ENCODE peak calls at places on chromosomes 2 and 18, in six cellular contexts. G is spleen; M is stimulated activated CD4-positive, alpha-beta T cell treated with anti-CD3 and anti-CD28 coated beads, Interleukin-2, amount 100 ng/mL, for 48 hours; L is cardiac fibroblast; O is T-cell; T is T-helper 2 cell treated with Interferon-gamma antibody and Interleukin-4, amounts not matched to agents 5 μg/mL and 100 μg/mL, for 36 hours. F is an unnamed sample.

GRCh38 chr2:126446106-126446695 is 209.8 kb upstream of the GYPC start:
- DNase-seq in G (no peak), M (no peak), L (no peak), O (no peak), T (no peak), F (no peak)

GRCh38 chr2:128424806-128425205 is 106.1 kb upstream of the HS6ST1 start:
- DNase-seq in G (no peak), M (no peak), L (no peak), O (no peak), T (no peak), F (no peak)

GRCh38 chr2:52536929-52537460 is 1230.6 kb upstream of the CHAC2 start:
- DNase-seq in G (no peak), M (no peak), L (peak), O (no peak), T (no peak), F (no peak)

GRCh38 chr2:13533524-13533922 is 816.8 kb downstream of the TRIB2 start:
- DNase-seq in G (no peak), M (no peak), L (no peak), O (no peak), T (no peak), F (no peak)

GRCh38 chr2:125471963-125472362 is 1184.0 kb upstream of the GYPC start:
- DNase-seq in G (no peak), M (no peak), L (peak), O (no peak), T (no peak), F (peak)

GRCh38 chr18:67938691-67939090 is 422.2 kb upstream of the DSEL start:
- DNase-seq in G (no peak), M (no peak), L (peak), O (no peak), T (no peak), F (no peak)

GRCh38 chr2:31446848-31447247 is 32.3 kb upstream of the XDH start:
- DNase-seq in G (no peak), M (no peak), L (peak), O (no peak), T (no peak), F (peak)

GRCh38 chr18:48340502-48340901 is 68.7 kb downstream of the ZBTB7C start:
- DNase-seq in G (no peak), M (no peak), L (no peak), O (no peak), T (no peak), F (no peak)

GRCh38 chr18:32582455-32582854 is 111.8 kb upstream of the GAREM1 start:
- DNase-seq in G (no peak), M (no peak), L (no peak), O (no peak), T (no peak), F (no peak)

GRCh38 chr2:16553222-16553621 is 112.4 kb downstream of the CYRIA start:
- DNase-seq in G (no peak), M (peak), L (peak), O (no peak), T (no peak), F (peak)

GRCh38 chr2:140683658-140684057 is 1447.2 kb downstream of the LRP1B start:
- DNase-seq in G (no peak), M (no peak), L (no peak), O (no peak), T (no peak), F (no peak)

GRCh38 chr2:127401757-127402695 is 14.3 kb upstream of the MAP3K2 start:
- DNase-seq in G (peak), M (no peak), L (no peak), O (no peak), T (peak), F (no peak)

GRCh38 chr2:45184606-45185005 is 175.4 kb upstream of the SIX2 start:
- DNase-seq in G (no peak), M (no peak), L (peak), O (no peak), T (no peak), F (peak)

GRCh38 chr2:138090330-138090729 is 126.1 kb downstream of the HNMT start:
- DNase-seq in G (no peak), M (no peak), L (peak), O (no peak), T (no peak), F (no peak)

GRCh38 chr2:125296742-125297141 is 1271.7 kb downstream of the CNTNAP5 start:
- DNase-seq in G (no peak), M (no peak), L (no peak), O (no peak), T (no peak), F (no peak)

GRCh38 chr18:55485666-55486065 is 102.3 kb downstream of the TCF4 start:
- DNase-seq in G (no peak), M (no peak), L (peak), O (no peak), T (no peak), F (peak)

GRCh38 chr2:144495227-144495933 is 24.5 kb downstream of the ZEB2 start:
- DNase-seq in G (no peak), M (no peak), L (no peak), O (no peak), T (no peak), F (peak)

GRCh38 chr2:219056896-219057708 is 3.6 kb downstream of the IHH start:
- DNase-seq in G (peak), M (no peak), L (no peak), O (no peak), T (no peak), F (peak)

GRCh38 chr2:108616731-108617161 is 82.5 kb downstream of the LIMS1 start:
- DNase-seq in G (no peak), M (no peak), L (peak), O (no peak), T (no peak), F (peak)

GRCh38 chr2:186486651-186487647 is 889 bp downstream of the ZC3H15 start:
- DNase-seq in G (no peak), M (no peak), L (peak), O (no peak), T (no peak), F (peak)

GRCh38 chr2:173580351-173580750 is 225.7 kb downstream of the CDCA7 start:
- DNase-seq in G (no peak), M (no peak), L (no peak), O (no peak), T (no peak), F (no peak)

GRCh38 chr2:38176619-38177021 is 100.7 kb upstream of the CYP1B1 start:
- DNase-seq in G (no peak), M (no peak), L (peak), O (no peak), T (no peak), F (peak)

GRCh38 chr2:235765181-235765820 is 271.5 kb downstream of the AGAP1 start:
- DNase-seq in G (no peak), M (no peak), L (peak), O (no peak), T (no peak), F (peak)

GRCh38 chr18:8354304-8354703 is 254.9 kb upstream of the RAB12 start:
- DNase-seq in G (no peak), M (no peak), L (no peak), O (no peak), T (no peak), F (no peak)

GRCh38 chr2:149894760-149895159 is 307.2 kb upstream of the MMADHC start:
- DNase-seq in G (no peak), M (no peak), L (peak), O (no peak), T (no peak), F (peak)

GRCh38 chr18:42742474-42742873 is 373.0 kb downstream of the RIT2 start:
- DNase-seq in G (no peak), M (no peak), L (no peak), O (no peak), T (no peak), F (no peak)